ENCODE peak calls at places on chromosomes 12 and 14, in four cellular contexts. L is HepG2, Q is SK-N-SH, K is K562. U is an unnamed sample.

GRCh38 chr12:33438890-33439586 is 581 bp downstream of the SYT10 start:
- DNase-seq in L (no peak), Q (peak), K (peak), U (no peak)

GRCh38 chr12:6766651-6767300 is 613 bp downstream of the PTMS start:
- DNase-seq in L (peak), Q (peak), K (peak), U (no peak)

GRCh38 chr12:75878382-75878720 is 153.2 kb downstream of the PHLDA1 start:
- DNase-seq in L (no peak), Q (no peak), K (no peak), U (no peak)

GRCh38 chr14:105221598-105222178 is 26.6 kb upstream of the BTBD6 start:
- DNase-seq in L (no peak), Q (no peak), K (no peak), U (no peak)

GRCh38 chr12:119693006-119693405 is 25.1 kb downstream of the PRKAB1 start:
- DNase-seq in L (no peak), Q (peak), K (no peak), U (no peak)

GRCh38 chr14:99348816-99349609 is 77.0 kb upstream of the BCL11B start:
- DNase-seq in L (no peak), Q (no peak), K (no peak), U (no peak)

GRCh38 chr12:94380507-94380906 is 79.2 kb downstream of the CEP83 start:
- DNase-seq in L (peak), Q (no peak), K (no peak), U (no peak)

GRCh38 chr14:104753528-104754212 is 723 bp downstream of the SIVA1 start:
- DNase-seq in L (no peak), Q (no peak), K (no peak), U (no peak)

DNA sequence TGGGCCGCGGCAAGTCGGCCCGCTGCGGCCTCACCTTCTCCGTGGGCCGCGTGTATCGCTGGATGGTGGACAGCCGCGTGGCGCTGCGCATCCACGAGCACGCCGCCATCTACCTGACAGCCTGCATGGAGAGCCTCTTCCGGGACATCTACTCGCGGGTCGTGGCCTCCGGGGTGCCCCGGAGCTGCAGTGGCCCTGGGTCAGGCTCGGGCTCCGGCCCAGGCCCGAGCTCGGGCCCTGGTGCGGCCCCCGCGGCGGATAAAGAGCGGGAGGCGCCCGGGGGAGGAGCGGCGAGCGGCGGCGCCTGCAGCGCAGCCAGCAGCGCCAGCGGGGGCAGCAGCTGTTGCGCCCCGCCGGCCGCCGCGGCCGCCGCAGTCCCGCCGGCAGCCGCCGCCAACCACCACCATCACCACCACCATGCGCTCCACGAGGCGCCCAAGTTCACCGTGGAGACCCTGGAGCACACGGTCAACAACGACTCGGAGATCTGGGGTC is 226.2 kb upstream of the CRY1 start:
- DNase-seq in L (no peak), Q (peak), K (no peak), U (no peak)
- TF ChIP-seq NFIC in L (no peak), Q (no peak), K (no peak), U (no peak)

GRCh38 chr12:110848524-110848923 is 1.7 kb downstream of the CCDC63 start:
- DNase-seq in L (no peak), Q (no peak), K (no peak), U (no peak)

GRCh38 chr12:110849748-110850403 is 3.1 kb downstream of the CCDC63 start:
- DNase-seq in L (no peak), Q (no peak), K (peak), U (no peak)

GRCh38 chr12:110844131-110844530 is 2.7 kb upstream of the CCDC63 start:
- DNase-seq in L (no peak), Q (no peak), K (no peak), U (no peak)

GRCh38 chr12:110844551-110845395 is 2.0 kb upstream of the CCDC63 start:
- DNase-seq in L (no peak), Q (peak), K (no peak), U (no peak)

GRCh38 chr12:110846615-110847566 is at the start of gene CCDC63:
- DNase-seq in L (peak), Q (peak), K (peak), U (no peak)
- TF ChIP-seq NFIC in L (no peak), Q (no peak), K (peak), U (no peak)

DNA sequence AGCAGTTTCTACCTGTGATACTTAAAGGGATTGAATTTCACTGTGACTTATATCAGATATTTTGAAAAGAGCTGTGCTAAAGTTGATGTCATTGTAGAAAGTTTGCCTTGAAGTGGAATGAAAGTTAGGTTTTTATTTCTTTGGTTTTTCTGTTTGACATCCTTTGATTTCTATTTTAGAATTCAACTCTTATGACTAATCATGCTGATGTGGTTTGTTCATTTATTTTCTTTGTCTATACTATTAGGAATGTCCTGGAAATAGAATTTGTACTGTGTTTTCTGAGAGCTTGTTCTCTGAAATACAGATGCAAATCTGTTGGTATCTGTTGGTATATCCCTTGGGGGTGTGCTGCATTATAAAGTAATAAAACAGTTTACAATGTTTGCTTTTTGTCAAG is 3.3 kb downstream of the CNOT2 start:
- DNase-seq in L (no peak), Q (no peak), K (no peak), U (no peak)
- TF ChIP-seq NFIC in L (no peak), Q (no peak), K (no peak), U (peak)

GRCh38 chr12:108955225-108955835 is 65.5 kb downstream of the SVOP start:
- DNase-seq in L (peak), Q (peak), K (no peak), U (no peak)
- TF ChIP-seq NFIC in L (no peak), Q (peak), K (no peak), U (no peak)

GRCh38 chr14:103073876-103074698 is 9.9 kb upstream of the LBHD2 start:
- DNase-seq in L (no peak), Q (peak), K (no peak), U (no peak)
- TF ChIP-seq NFIC in L (no peak), Q (no peak), K (no peak), U (no peak)